ENCODE peak calls at places on chromosome 9, in ten cellular contexts. One of them, this sample, is unnamed.
A peak's percentile ranks its signal among the peaks of the same experiment; 100 is the strongest.

GRCh38 chr9:131096490-131097258 is at the start of gene AIF1L:
- DNase-seq in stimulated activated CD8-positive, alpha-beta memory T cell treated with anti-CD3 and anti-CD28 coated beads, Interleukin-4, amount 100 ng/mL, for 48 hours: peak; percentile 36
- DNase-seq in fibroblast of mammary gland: no peak
- DNase-seq in stimulated activated CD4-positive, alpha-beta T cell treated with anti-CD3 and anti-CD28 coated beads, Interleukin-12 subunit alpha, Interleukin-12 subunit beta, amount 100 ng/mL, for 4 hours: peak; percentile 21
- DNase-seq in M059J: peak; percentile 20
- DNase-seq in AG08395: peak; percentile 29
- DNase-seq in uterus: no peak
- DNase-seq in GOT3: no peak
- DNase-seq in nucleus accumbens: no peak
- DNase-seq in activated T-helper 9 cell treated with anti-CD3 and anti-CD28 coated beads, Interleukin-2, amount 50 U/mL, for 16 hours: no peak
- DNase-seq in this sample: no peak

GRCh38 chr9:109418827-109419226 is 79.3 kb downstream of the PTPN3 start:
- DNase-seq in stimulated activated CD8-positive, alpha-beta memory T cell treated with anti-CD3 and anti-CD28 coated beads, Interleukin-4, amount 100 ng/mL, for 48 hours: peak; percentile 43
- DNase-seq in fibroblast of mammary gland: no peak
- DNase-seq in stimulated activated CD4-positive, alpha-beta T cell treated with anti-CD3 and anti-CD28 coated beads, Interleukin-12 subunit alpha, Interleukin-12 subunit beta, amount 100 ng/mL, for 4 hours: no peak
- DNase-seq in M059J: no peak
- DNase-seq in AG08395: no peak
- DNase-seq in uterus: no peak
- DNase-seq in GOT3: no peak
- DNase-seq in nucleus accumbens: no peak
- DNase-seq in activated T-helper 9 cell treated with anti-CD3 and anti-CD28 coated beads, Interleukin-2, amount 50 U/mL, for 16 hours: no peak
- DNase-seq in this sample: no peak

GRCh38 chr9:28158451-28158850 is 585.2 kb upstream of the C9orf72 start:
- DNase-seq in stimulated activated CD8-positive, alpha-beta memory T cell treated with anti-CD3 and anti-CD28 coated beads, Interleukin-4, amount 100 ng/mL, for 48 hours: no peak
- DNase-seq in fibroblast of mammary gland: no peak
- DNase-seq in stimulated activated CD4-positive, alpha-beta T cell treated with anti-CD3 and anti-CD28 coated beads, Interleukin-12 subunit alpha, Interleukin-12 subunit beta, amount 100 ng/mL, for 4 hours: no peak
- DNase-seq in M059J: no peak
- DNase-seq in AG08395: no peak
- DNase-seq in uterus: no peak
- DNase-seq in GOT3: no peak
- DNase-seq in nucleus accumbens: no peak
- DNase-seq in activated T-helper 9 cell treated with anti-CD3 and anti-CD28 coated beads, Interleukin-2, amount 50 U/mL, for 16 hours: no peak
- DNase-seq in this sample: no peak

GRCh38 chr9:95516736-95517558 is at the start of gene PTCH1:
- DNase-seq in stimulated activated CD8-positive, alpha-beta memory T cell treated with anti-CD3 and anti-CD28 coated beads, Interleukin-4, amount 100 ng/mL, for 48 hours: peak; percentile 63
- DNase-seq in fibroblast of mammary gland: peak; percentile 52
- DNase-seq in stimulated activated CD4-positive, alpha-beta T cell treated with anti-CD3 and anti-CD28 coated beads, Interleukin-12 subunit alpha, Interleukin-12 subunit beta, amount 100 ng/mL, for 4 hours: peak; percentile 49
- DNase-seq in M059J: peak; percentile 51
- DNase-seq in AG08395: peak; percentile 34
- DNase-seq in uterus: peak; percentile 50
- DNase-seq in GOT3: no peak
- DNase-seq in nucleus accumbens: no peak
- DNase-seq in activated T-helper 9 cell treated with anti-CD3 and anti-CD28 coated beads, Interleukin-2, amount 50 U/mL, for 16 hours: peak; percentile 28
- DNase-seq in this sample: peak; percentile 82

GRCh38 chr9:127955294-127956015 is 17.8 kb upstream of the DPM2 start:
- DNase-seq in stimulated activated CD8-positive, alpha-beta memory T cell treated with anti-CD3 and anti-CD28 coated beads, Interleukin-4, amount 100 ng/mL, for 48 hours: peak; percentile 87
- DNase-seq in fibroblast of mammary gland: peak; percentile 57
- DNase-seq in stimulated activated CD4-positive, alpha-beta T cell treated with anti-CD3 and anti-CD28 coated beads, Interleukin-12 subunit alpha, Interleukin-12 subunit beta, amount 100 ng/mL, for 4 hours: peak; percentile 75
- DNase-seq in M059J: peak; percentile 89
- DNase-seq in AG08395: peak; percentile 47
- DNase-seq in uterus: no peak
- DNase-seq in GOT3: no peak
- DNase-seq in nucleus accumbens: no peak
- DNase-seq in activated T-helper 9 cell treated with anti-CD3 and anti-CD28 coated beads, Interleukin-2, amount 50 U/mL, for 16 hours: peak; percentile 81
- DNase-seq in this sample: no peak

GRCh38 chr9:14314424-14314928 is 535 bp upstream of the NFIB start:
- DNase-seq in stimulated activated CD8-positive, alpha-beta memory T cell treated with anti-CD3 and anti-CD28 coated beads, Interleukin-4, amount 100 ng/mL, for 48 hours: no peak
- DNase-seq in fibroblast of mammary gland: peak; percentile 90
- DNase-seq in stimulated activated CD4-positive, alpha-beta T cell treated with anti-CD3 and anti-CD28 coated beads, Interleukin-12 subunit alpha, Interleukin-12 subunit beta, amount 100 ng/mL, for 4 hours: no peak
- DNase-seq in M059J: peak; percentile 80
- DNase-seq in AG08395: peak; percentile 35
- DNase-seq in uterus: peak; percentile 77
- DNase-seq in GOT3: peak; percentile 5
- DNase-seq in nucleus accumbens: no peak
- DNase-seq in activated T-helper 9 cell treated with anti-CD3 and anti-CD28 coated beads, Interleukin-2, amount 50 U/mL, for 16 hours: no peak
- DNase-seq in this sample: peak; percentile 78

GRCh38 chr9:35333551-35333950 is 156.4 kb upstream of the RUSC2 start:
- DNase-seq in stimulated activated CD8-positive, alpha-beta memory T cell treated with anti-CD3 and anti-CD28 coated beads, Interleukin-4, amount 100 ng/mL, for 48 hours: no peak
- DNase-seq in fibroblast of mammary gland: peak; percentile 87
- DNase-seq in stimulated activated CD4-positive, alpha-beta T cell treated with anti-CD3 and anti-CD28 coated beads, Interleukin-12 subunit alpha, Interleukin-12 subunit beta, amount 100 ng/mL, for 4 hours: no peak
- DNase-seq in M059J: peak; percentile 50
- DNase-seq in AG08395: peak; percentile 78
- DNase-seq in uterus: no peak
- DNase-seq in GOT3: no peak
- DNase-seq in nucleus accumbens: no peak
- DNase-seq in activated T-helper 9 cell treated with anti-CD3 and anti-CD28 coated beads, Interleukin-2, amount 50 U/mL, for 16 hours: no peak
- DNase-seq in this sample: no peak

GRCh38 chr9:14314929-14315753 is 1.2 kb upstream of the NFIB start:
- DNase-seq in stimulated activated CD8-positive, alpha-beta memory T cell treated with anti-CD3 and anti-CD28 coated beads, Interleukin-4, amount 100 ng/mL, for 48 hours: no peak
- DNase-seq in fibroblast of mammary gland: peak; percentile 80
- DNase-seq in stimulated activated CD4-positive, alpha-beta T cell treated with anti-CD3 and anti-CD28 coated beads, Interleukin-12 subunit alpha, Interleukin-12 subunit beta, amount 100 ng/mL, for 4 hours: no peak
- DNase-seq in M059J: peak; percentile 72
- DNase-seq in AG08395: peak; percentile 35
- DNase-seq in uterus: peak; percentile 96
- DNase-seq in GOT3: peak; percentile 11
- DNase-seq in nucleus accumbens: peak; percentile 73
- DNase-seq in activated T-helper 9 cell treated with anti-CD3 and anti-CD28 coated beads, Interleukin-2, amount 50 U/mL, for 16 hours: no peak
- DNase-seq in this sample: peak; percentile 97

GRCh38 chr9:29514336-29514735 is 1941.1 kb upstream of the C9orf72 start:
- DNase-seq in stimulated activated CD8-positive, alpha-beta memory T cell treated with anti-CD3 and anti-CD28 coated beads, Interleukin-4, amount 100 ng/mL, for 48 hours: no peak
- DNase-seq in fibroblast of mammary gland: peak; percentile 7
- DNase-seq in stimulated activated CD4-positive, alpha-beta T cell treated with anti-CD3 and anti-CD28 coated beads, Interleukin-12 subunit alpha, Interleukin-12 subunit beta, amount 100 ng/mL, for 4 hours: no peak
- DNase-seq in M059J: peak; percentile 20
- DNase-seq in AG08395: no peak
- DNase-seq in uterus: no peak
- DNase-seq in GOT3: no peak
- DNase-seq in nucleus accumbens: peak; percentile 23
- DNase-seq in activated T-helper 9 cell treated with anti-CD3 and anti-CD28 coated beads, Interleukin-2, amount 50 U/mL, for 16 hours: no peak
- DNase-seq in this sample: no peak

GRCh38 chr9:89786650-89787049 is 181.8 kb downstream of the GADD45G start:
- DNase-seq in stimulated activated CD8-positive, alpha-beta memory T cell treated with anti-CD3 and anti-CD28 coated beads, Interleukin-4, amount 100 ng/mL, for 48 hours: no peak
- DNase-seq in fibroblast of mammary gland: no peak
- DNase-seq in stimulated activated CD4-positive, alpha-beta T cell treated with anti-CD3 and anti-CD28 coated beads, Interleukin-12 subunit alpha, Interleukin-12 subunit beta, amount 100 ng/mL, for 4 hours: no peak
- DNase-seq in M059J: no peak
- DNase-seq in AG08395: no peak
- DNase-seq in uterus: no peak
- DNase-seq in GOT3: no peak
- DNase-seq in nucleus accumbens: no peak
- DNase-seq in activated T-helper 9 cell treated with anti-CD3 and anti-CD28 coated beads, Interleukin-2, amount 50 U/mL, for 16 hours: no peak
- DNase-seq in this sample: peak; percentile 30

GRCh38 chr9:113588936-113589335 is 125.4 kb downstream of the RGS3 start:
- DNase-seq in stimulated activated CD8-positive, alpha-beta memory T cell treated with anti-CD3 and anti-CD28 coated beads, Interleukin-4, amount 100 ng/mL, for 48 hours: no peak
- DNase-seq in fibroblast of mammary gland: no peak
- DNase-seq in stimulated activated CD4-positive, alpha-beta T cell treated with anti-CD3 and anti-CD28 coated beads, Interleukin-12 subunit alpha, Interleukin-12 subunit beta, amount 100 ng/mL, for 4 hours: no peak
- DNase-seq in M059J: no peak
- DNase-seq in AG08395: no peak
- DNase-seq in uterus: no peak
- DNase-seq in GOT3: no peak
- DNase-seq in nucleus accumbens: no peak
- DNase-seq in activated T-helper 9 cell treated with anti-CD3 and anti-CD28 coated beads, Interleukin-2, amount 50 U/mL, for 16 hours: no peak
- DNase-seq in this sample: no peak

GRCh38 chr9:99824378-99825157 is 2.9 kb downstream of the NR4A3 start:
- DNase-seq in stimulated activated CD8-positive, alpha-beta memory T cell treated with anti-CD3 and anti-CD28 coated beads, Interleukin-4, amount 100 ng/mL, for 48 hours: peak; percentile 86
- DNase-seq in fibroblast of mammary gland: no peak
- DNase-seq in stimulated activated CD4-positive, alpha-beta T cell treated with anti-CD3 and anti-CD28 coated beads, Interleukin-12 subunit alpha, Interleukin-12 subunit beta, amount 100 ng/mL, for 4 hours: peak; percentile 53
- DNase-seq in M059J: peak; percentile 52
- DNase-seq in AG08395: peak; percentile 61
- DNase-seq in uterus: peak; percentile 35
- DNase-seq in GOT3: no peak
- DNase-seq in nucleus accumbens: no peak
- DNase-seq in activated T-helper 9 cell treated with anti-CD3 and anti-CD28 coated beads, Interleukin-2, amount 50 U/mL, for 16 hours: peak; percentile 39
- DNase-seq in this sample: peak; percentile 71

GRCh38 chr9:98575379-98576346 is 133.1 kb downstream of the GABBR2 start:
- DNase-seq in stimulated activated CD8-positive, alpha-beta memory T cell treated with anti-CD3 and anti-CD28 coated beads, Interleukin-4, amount 100 ng/mL, for 48 hours: peak; percentile 58
- DNase-seq in fibroblast of mammary gland: peak; percentile 84
- DNase-seq in stimulated activated CD4-positive, alpha-beta T cell treated with anti-CD3 and anti-CD28 coated beads, Interleukin-12 subunit alpha, Interleukin-12 subunit beta, amount 100 ng/mL, for 4 hours: no peak
- DNase-seq in M059J: peak; percentile 93
- DNase-seq in AG08395: peak; percentile 48
- DNase-seq in uterus: no peak
- DNase-seq in GOT3: no peak
- DNase-seq in nucleus accumbens: no peak
- DNase-seq in activated T-helper 9 cell treated with anti-CD3 and anti-CD28 coated beads, Interleukin-2, amount 50 U/mL, for 16 hours: no peak
- DNase-seq in this sample: no peak

GRCh38 chr9:16732546-16732945 is 137.9 kb downstream of the BNC2 start:
- DNase-seq in stimulated activated CD8-positive, alpha-beta memory T cell treated with anti-CD3 and anti-CD28 coated beads, Interleukin-4, amount 100 ng/mL, for 48 hours: no peak
- DNase-seq in fibroblast of mammary gland: no peak
- DNase-seq in stimulated activated CD4-positive, alpha-beta T cell treated with anti-CD3 and anti-CD28 coated beads, Interleukin-12 subunit alpha, Interleukin-12 subunit beta, amount 100 ng/mL, for 4 hours: no peak
- DNase-seq in M059J: no peak
- DNase-seq in AG08395: no peak
- DNase-seq in uterus: no peak
- DNase-seq in GOT3: no peak
- DNase-seq in nucleus accumbens: no peak
- DNase-seq in activated T-helper 9 cell treated with anti-CD3 and anti-CD28 coated beads, Interleukin-2, amount 50 U/mL, for 16 hours: no peak
- DNase-seq in this sample: no peak

GRCh38 chr9:112044183-112044582 is 130.9 kb downstream of the SUSD1 start:
- DNase-seq in stimulated activated CD8-positive, alpha-beta memory T cell treated with anti-CD3 and anti-CD28 coated beads, Interleukin-4, amount 100 ng/mL, for 48 hours: no peak
- DNase-seq in fibroblast of mammary gland: no peak
- DNase-seq in stimulated activated CD4-positive, alpha-beta T cell treated with anti-CD3 and anti-CD28 coated beads, Interleukin-12 subunit alpha, Interleukin-12 subunit beta, amount 100 ng/mL, for 4 hours: no peak
- DNase-seq in M059J: peak; percentile 40
- DNase-seq in AG08395: no peak
- DNase-seq in uterus: no peak
- DNase-seq in GOT3: no peak
- DNase-seq in nucleus accumbens: no peak
- DNase-seq in activated T-helper 9 cell treated with anti-CD3 and anti-CD28 coated beads, Interleukin-2, amount 50 U/mL, for 16 hours: no peak
- DNase-seq in this sample: no peak

GRCh38 chr9:136098210-136098609 is 3.1 kb upstream of the NACC2 start:
- DNase-seq in stimulated activated CD8-positive, alpha-beta memory T cell treated with anti-CD3 and anti-CD28 coated beads, Interleukin-4, amount 100 ng/mL, for 48 hours: no peak
- DNase-seq in fibroblast of mammary gland: no peak
- DNase-seq in stimulated activated CD4-positive, alpha-beta T cell treated with anti-CD3 and anti-CD28 coated beads, Interleukin-12 subunit alpha, Interleukin-12 subunit beta, amount 100 ng/mL, for 4 hours: no peak
- DNase-seq in M059J: no peak
- DNase-seq in AG08395: no peak
- DNase-seq in uterus: no peak
- DNase-seq in GOT3: no peak
- DNase-seq in nucleus accumbens: no peak
- DNase-seq in activated T-helper 9 cell treated with anti-CD3 and anti-CD28 coated beads, Interleukin-2, amount 50 U/mL, for 16 hours: no peak
- DNase-seq in this sample: no peak

GRCh38 chr9:112761912-112762651 is 11.5 kb downstream of the SNX30 start:
- DNase-seq in stimulated activated CD8-positive, alpha-beta memory T cell treated with anti-CD3 and anti-CD28 coated beads, Interleukin-4, amount 100 ng/mL, for 48 hours: no peak
- DNase-seq in fibroblast of mammary gland: peak; percentile 74
- DNase-seq in stimulated activated CD4-positive, alpha-beta T cell treated with anti-CD3 and anti-CD28 coated beads, Interleukin-12 subunit alpha, Interleukin-12 subunit beta, amount 100 ng/mL, for 4 hours: no peak
- DNase-seq in M059J: peak; percentile 33
- DNase-seq in AG08395: no peak
- DNase-seq in uterus: no peak
- DNase-seq in GOT3: no peak
- DNase-seq in nucleus accumbens: no peak
- DNase-seq in activated T-helper 9 cell treated with anti-CD3 and anti-CD28 coated beads, Interleukin-2, amount 50 U/mL, for 16 hours: no peak
- DNase-seq in this sample: no peak

GRCh38 chr9:137269231-137269772 is 8.2 kb upstream of the TOR4A start:
- DNase-seq in stimulated activated CD8-positive, alpha-beta memory T cell treated with anti-CD3 and anti-CD28 coated beads, Interleukin-4, amount 100 ng/mL, for 48 hours: no peak
- DNase-seq in fibroblast of mammary gland: no peak
- DNase-seq in stimulated activated CD4-positive, alpha-beta T cell treated with anti-CD3 and anti-CD28 coated beads, Interleukin-12 subunit alpha, Interleukin-12 subunit beta, amount 100 ng/mL, for 4 hours: no peak
- DNase-seq in M059J: no peak
- DNase-seq in AG08395: peak; percentile 55
- DNase-seq in uterus: no peak
- DNase-seq in GOT3: no peak
- DNase-seq in nucleus accumbens: no peak
- DNase-seq in activated T-helper 9 cell treated with anti-CD3 and anti-CD28 coated beads, Interleukin-2, amount 50 U/mL, for 16 hours: no peak
- DNase-seq in this sample: no peak

GRCh38 chr9:100485196-100485595 is 12.2 kb downstream of the TMEFF1 start:
- DNase-seq in stimulated activated CD8-positive, alpha-beta memory T cell treated with anti-CD3 and anti-CD28 coated beads, Interleukin-4, amount 100 ng/mL, for 48 hours: no peak
- DNase-seq in fibroblast of mammary gland: no peak
- DNase-seq in stimulated activated CD4-positive, alpha-beta T cell treated with anti-CD3 and anti-CD28 coated beads, Interleukin-12 subunit alpha, Interleukin-12 subunit beta, amount 100 ng/mL, for 4 hours: no peak
- DNase-seq in M059J: no peak
- DNase-seq in AG08395: no peak
- DNase-seq in uterus: no peak
- DNase-seq in GOT3: no peak
- DNase-seq in nucleus accumbens: no peak
- DNase-seq in activated T-helper 9 cell treated with anti-CD3 and anti-CD28 coated beads, Interleukin-2, amount 50 U/mL, for 16 hours: no peak
- DNase-seq in this sample: no peak

GRCh38 chr9:129930743-129931142 is 95.5 kb downstream of the USP20 start:
- DNase-seq in stimulated activated CD8-positive, alpha-beta memory T cell treated with anti-CD3 and anti-CD28 coated beads, Interleukin-4, amount 100 ng/mL, for 48 hours: no peak
- DNase-seq in fibroblast of mammary gland: no peak
- DNase-seq in stimulated activated CD4-positive, alpha-beta T cell treated with anti-CD3 and anti-CD28 coated beads, Interleukin-12 subunit alpha, Interleukin-12 subunit beta, amount 100 ng/mL, for 4 hours: no peak
- DNase-seq in M059J: no peak
- DNase-seq in AG08395: no peak
- DNase-seq in uterus: no peak
- DNase-seq in GOT3: no peak
- DNase-seq in nucleus accumbens: no peak
- DNase-seq in activated T-helper 9 cell treated with anti-CD3 and anti-CD28 coated beads, Interleukin-2, amount 50 U/mL, for 16 hours: no peak
- DNase-seq in this sample: no peak

GRCh38 chr9:92223758-92224157 is 69.7 kb downstream of the IARS1 start:
- DNase-seq in stimulated activated CD8-positive, alpha-beta memory T cell treated with anti-CD3 and anti-CD28 coated beads, Interleukin-4, amount 100 ng/mL, for 48 hours: no peak
- DNase-seq in fibroblast of mammary gland: no peak
- DNase-seq in stimulated activated CD4-positive, alpha-beta T cell treated with anti-CD3 and anti-CD28 coated beads, Interleukin-12 subunit alpha, Interleukin-12 subunit beta, amount 100 ng/mL, for 4 hours: no peak
- DNase-seq in M059J: no peak
- DNase-seq in AG08395: no peak
- DNase-seq in uterus: no peak
- DNase-seq in GOT3: no peak
- DNase-seq in nucleus accumbens: no peak
- DNase-seq in activated T-helper 9 cell treated with anti-CD3 and anti-CD28 coated beads, Interleukin-2, amount 50 U/mL, for 16 hours: no peak
- DNase-seq in this sample: no peak

GRCh38 chr9:23120630-23121029 is 674.0 kb downstream of the DMRTA1 start:
- DNase-seq in stimulated activated CD8-positive, alpha-beta memory T cell treated with anti-CD3 and anti-CD28 coated beads, Interleukin-4, amount 100 ng/mL, for 48 hours: no peak
- DNase-seq in fibroblast of mammary gland: no peak
- DNase-seq in stimulated activated CD4-positive, alpha-beta T cell treated with anti-CD3 and anti-CD28 coated beads, Interleukin-12 subunit alpha, Interleukin-12 subunit beta, amount 100 ng/mL, for 4 hours: no peak
- DNase-seq in M059J: no peak
- DNase-seq in AG08395: no peak
- DNase-seq in uterus: no peak
- DNase-seq in GOT3: no peak
- DNase-seq in nucleus accumbens: no peak
- DNase-seq in activated T-helper 9 cell treated with anti-CD3 and anti-CD28 coated beads, Interleukin-2, amount 50 U/mL, for 16 hours: no peak
- DNase-seq in this sample: no peak

GRCh38 chr9:93576296-93577044 is at the start of gene PHF2:
- DNase-seq in stimulated activated CD8-positive, alpha-beta memory T cell treated with anti-CD3 and anti-CD28 coated beads, Interleukin-4, amount 100 ng/mL, for 48 hours: peak; percentile 37
- DNase-seq in fibroblast of mammary gland: no peak
- DNase-seq in stimulated activated CD4-positive, alpha-beta T cell treated with anti-CD3 and anti-CD28 coated beads, Interleukin-12 subunit alpha, Interleukin-12 subunit beta, amount 100 ng/mL, for 4 hours: peak; percentile 33
- DNase-seq in M059J: peak; percentile 26
- DNase-seq in AG08395: peak; percentile 52
- DNase-seq in uterus: peak; percentile 43
- DNase-seq in GOT3: no peak
- DNase-seq in nucleus accumbens: no peak
- DNase-seq in activated T-helper 9 cell treated with anti-CD3 and anti-CD28 coated beads, Interleukin-2, amount 50 U/mL, for 16 hours: no peak
- DNase-seq in this sample: no peak

GRCh38 chr9:130680836-130681768 is 12.5 kb upstream of the EXOSC2 start:
- DNase-seq in stimulated activated CD8-positive, alpha-beta memory T cell treated with anti-CD3 and anti-CD28 coated beads, Interleukin-4, amount 100 ng/mL, for 48 hours: peak; percentile 79
- DNase-seq in fibroblast of mammary gland: peak; percentile 83
- DNase-seq in stimulated activated CD4-positive, alpha-beta T cell treated with anti-CD3 and anti-CD28 coated beads, Interleukin-12 subunit alpha, Interleukin-12 subunit beta, amount 100 ng/mL, for 4 hours: peak; percentile 65
- DNase-seq in M059J: peak; percentile 90
- DNase-seq in AG08395: peak; percentile 96
- DNase-seq in uterus: peak; percentile 70
- DNase-seq in GOT3: no peak
- DNase-seq in nucleus accumbens: no peak
- DNase-seq in activated T-helper 9 cell treated with anti-CD3 and anti-CD28 coated beads, Interleukin-2, amount 50 U/mL, for 16 hours: peak; percentile 53
- DNase-seq in this sample: peak; percentile 79

This sample was measured in sciatic nerve.